ENCODE peak calls at places on chromosomes 7 and 10, in seven cellular contexts. M is MM.1S, Z is kidney glomerular epithelial cell, D is HT1080, V is GM12865, G is AG09319, U is GM20000. W is an unnamed sample.
A peak's percentile ranks its signal among the peaks of the same experiment; 100 is the strongest.

GRCh38 chr7:41977165-41977651 is 259.8 kb downstream of the GLI3 start:
- DNase-seq in M (peak; percentile 31), Z (peak; percentile 43), D (peak; percentile 47), V (peak; percentile 24), G (no peak), U (no peak), W (peak; percentile 41)

GRCh38 chr7:51366930-51367613 is 50.5 kb upstream of the COBL start:
- DNase-seq in M (peak; percentile 54), Z (peak; percentile 41), D (peak; percentile 52), V (peak; percentile 36), G (no peak), U (peak; percentile 52), W (peak; percentile 34)

GRCh38 chr7:25656071-25656470 is 427.8 kb upstream of the NPVF start:
- DNase-seq in M (no peak), Z (no peak), D (no peak), V (no peak), G (no peak), U (no peak), W (no peak)

GRCh38 chr7:117172283-117172682 is 150.6 kb downstream of the WNT2 start:
- DNase-seq in M (no peak), Z (no peak), D (no peak), V (no peak), G (no peak), U (no peak), W (no peak)

GRCh38 chr7:105493196-105493927 is 28.7 kb downstream of the PUS7 start:
- DNase-seq in M (no peak), Z (no peak), D (no peak), V (no peak), G (no peak), U (no peak), W (no peak)

GRCh38 chr10:126630225-126630624 is 40.3 kb downstream of the C10orf90 start:
- DNase-seq in M (no peak), Z (no peak), D (no peak), V (no peak), G (no peak), U (no peak), W (no peak)

GRCh38 chr10:133125901-133126300 is 34.1 kb upstream of the KNDC1 start:
- DNase-seq in M (no peak), Z (no peak), D (no peak), V (no peak), G (no peak), U (no peak), W (no peak)

GRCh38 chr7:35430547-35431153 is 176.8 kb upstream of the TBX20 start:
- DNase-seq in M (no peak), Z (peak; percentile 33), D (peak; percentile 6), V (peak; percentile 50), G (no peak), U (no peak), W (peak; percentile 3)

GRCh38 chr7:95469850-95470249 is 15.9 kb upstream of the ASB4 start:
- DNase-seq in M (no peak), Z (no peak), D (no peak), V (no peak), G (no peak), U (no peak), W (no peak)

GRCh38 chr7:121872831-121873764 is at the start of gene PTPRZ1:
- DNase-seq in M (peak; percentile 53), Z (no peak), D (peak; percentile 14), V (peak; percentile 7), G (no peak), U (peak; percentile 23), W (peak; percentile 42)

GRCh38 chr10:65112573-65112972 is 1591.4 kb downstream of the REEP3 start:
- DNase-seq in M (no peak), Z (no peak), D (no peak), V (no peak), G (no peak), U (no peak), W (no peak)

GRCh38 chr7:12450615-12451014 is 47.0 kb upstream of the VWDE start:
- DNase-seq in M (no peak), Z (no peak), D (no peak), V (no peak), G (no peak), U (no peak), W (no peak)

GRCh38 chr10:132401396-132402168 is 4.6 kb downstream of the PWWP2B start:
- DNase-seq in M (no peak), Z (no peak), D (no peak), V (no peak), G (no peak), U (no peak), W (no peak)

GRCh38 chr7:113810108-113810748 is 108.6 kb downstream of the PPP1R3A start:
- DNase-seq in M (no peak), Z (no peak), D (peak; percentile 17), V (no peak), G (no peak), U (no peak), W (no peak)

GRCh38 chr7:158682456-158682855 is 22.1 kb downstream of the NCAPG2 start:
- DNase-seq in M (no peak), Z (no peak), D (no peak), V (no peak), G (no peak), U (no peak), W (no peak)

GRCh38 chr7:31488562-31489203 is 25.2 kb upstream of the ITPRID1 start:
- DNase-seq in M (peak; percentile 67), Z (peak; percentile 85), D (peak; percentile 67), V (peak; percentile 83), G (peak; percentile 1), U (peak; percentile 68), W (peak; percentile 57)

GRCh38 chr10:78165617-78166016 is 132.0 kb downstream of the RPS24 start:
- DNase-seq in M (no peak), Z (no peak), D (no peak), V (no peak), G (no peak), U (no peak), W (no peak)

GRCh38 chr10:48604039-48604407 is 850 bp downstream of the ARHGAP22 start:
- DNase-seq in M (no peak), Z (no peak), D (no peak), V (no peak), G (no peak), U (no peak), W (no peak)

GRCh38 chr7:117250801-117251200 is 72.1 kb downstream of the WNT2 start:
- DNase-seq in M (no peak), Z (no peak), D (no peak), V (no peak), G (no peak), U (no peak), W (no peak)